ENCODE peak calls at places on chromosome 18, in six cellular contexts. I, O, C, Z, J and R are unnamed samples. For H3K36me3, the result is how much of the 10 kb centered on the place peaks cover.

GRCh38 chr18:26121476-26121875 is 12.2 kb upstream of the PSMA8 start:
- DNase-seq in J (no peak), Z (no peak), C (no peak), I (no peak), O (no peak), R (no peak)

GRCh38 chr18:54267688-54268087 is 1.6 kb upstream of the POLI start:
- DNase-seq in O (no peak), C (no peak), I (no peak), J (no peak), Z (no peak), R (no peak)

GRCh38 chr18:61984293-61984692 is 91.5 kb upstream of the RNF152 start:
- DNase-seq in C (no peak), O (no peak), I (no peak), Z (no peak), J (no peak), R (no peak)

GRCh38 chr18:3481696-3482210 is 31.8 kb downstream of the TGIF1 start:
- DNase-seq in O (no peak), J (no peak), Z (no peak), I (no peak), C (no peak), R (no peak)

GRCh38 chr18:79428287-79428686 is 32.6 kb downstream of the NFATC1 start:
- DNase-seq in C (no peak), O (no peak), Z (no peak), I (no peak), J (no peak), R (no peak)

GRCh38 chr18:76985156-76985950 is 147.2 kb downstream of the MBP start:
- DNase-seq in J (no peak), C (no peak), I (no peak), O (no peak), Z (no peak), R (no peak)

GRCh38 chr18:11387880-11388279 is 221.5 kb upstream of the SLC35G4 start:
- DNase-seq in J (no peak), O (no peak), Z (peak), I (no peak), C (no peak), R (no peak)

GRCh38 chr18:31428211-31428610 is 19.3 kb upstream of the DSG3 start:
- DNase-seq in J (no peak), I (no peak), O (no peak), C (no peak), Z (no peak), R (no peak)

DNA sequence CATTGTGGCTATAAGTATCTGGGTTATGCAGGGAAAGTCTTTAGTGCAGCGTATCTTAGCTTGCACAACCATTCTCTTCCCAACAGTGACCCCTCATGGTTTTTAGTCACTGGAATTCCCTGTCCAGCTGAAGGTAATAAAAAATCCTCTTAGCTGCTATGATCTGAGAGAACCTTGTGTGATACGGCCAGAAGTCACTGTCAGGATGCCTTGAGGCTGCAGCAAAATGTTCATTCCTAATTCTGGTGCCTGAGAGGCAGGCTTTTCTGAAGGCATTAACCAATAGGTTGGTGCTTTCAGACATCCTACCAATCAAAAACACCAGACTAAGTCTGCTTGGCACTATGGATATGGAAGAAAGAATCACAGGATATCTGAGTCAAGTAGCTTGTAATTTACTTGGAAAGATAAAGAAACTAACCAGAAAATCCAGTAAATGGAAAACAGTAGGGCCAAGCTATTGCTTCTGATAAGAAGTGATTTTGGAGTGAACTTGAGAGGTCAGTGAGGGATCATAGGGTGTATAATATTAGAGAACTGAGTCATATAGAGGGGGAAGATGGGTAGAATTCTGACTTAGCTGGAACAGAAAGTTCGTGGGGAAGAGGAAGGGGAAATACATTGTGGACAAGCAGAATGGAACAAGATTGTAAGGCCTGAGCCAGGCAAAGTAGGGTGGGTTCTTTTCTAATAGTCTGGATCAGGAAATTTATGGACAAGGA is 89.0 kb upstream of the SLC14A2 start:
- DNase-seq in Z (no peak), C (no peak), I (no peak), J (no peak), O (no peak), R (peak)
- TF ChIP-seq CTCF in Z (no peak), C (peak), I (peak), J (no peak), O (no peak), R (peak)

DNA sequence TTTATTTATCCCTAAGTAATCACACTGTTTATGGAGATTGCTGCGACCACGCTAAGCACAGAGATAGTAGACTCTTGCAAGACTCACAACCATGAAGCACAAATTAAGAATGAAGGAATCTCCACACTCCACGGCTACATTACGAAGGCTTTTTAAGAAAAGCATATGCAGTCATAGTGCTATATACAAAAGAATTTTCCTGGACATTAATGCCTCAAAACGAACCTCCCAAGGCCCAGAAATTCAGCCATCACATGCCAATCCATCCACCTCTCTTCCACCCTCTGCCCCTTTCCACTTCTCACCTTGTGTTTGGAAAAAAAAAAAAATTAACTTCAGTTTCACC is 186.7 kb downstream of the TCF4 start:
- DNase-seq in Z (no peak), O (no peak), C (no peak), I (no peak), J (no peak), R (no peak)
- H3K4me3 ChIP-seq in Z (peak), O (peak), C (peak), I (no peak), J (no peak), R (peak)

DNA sequence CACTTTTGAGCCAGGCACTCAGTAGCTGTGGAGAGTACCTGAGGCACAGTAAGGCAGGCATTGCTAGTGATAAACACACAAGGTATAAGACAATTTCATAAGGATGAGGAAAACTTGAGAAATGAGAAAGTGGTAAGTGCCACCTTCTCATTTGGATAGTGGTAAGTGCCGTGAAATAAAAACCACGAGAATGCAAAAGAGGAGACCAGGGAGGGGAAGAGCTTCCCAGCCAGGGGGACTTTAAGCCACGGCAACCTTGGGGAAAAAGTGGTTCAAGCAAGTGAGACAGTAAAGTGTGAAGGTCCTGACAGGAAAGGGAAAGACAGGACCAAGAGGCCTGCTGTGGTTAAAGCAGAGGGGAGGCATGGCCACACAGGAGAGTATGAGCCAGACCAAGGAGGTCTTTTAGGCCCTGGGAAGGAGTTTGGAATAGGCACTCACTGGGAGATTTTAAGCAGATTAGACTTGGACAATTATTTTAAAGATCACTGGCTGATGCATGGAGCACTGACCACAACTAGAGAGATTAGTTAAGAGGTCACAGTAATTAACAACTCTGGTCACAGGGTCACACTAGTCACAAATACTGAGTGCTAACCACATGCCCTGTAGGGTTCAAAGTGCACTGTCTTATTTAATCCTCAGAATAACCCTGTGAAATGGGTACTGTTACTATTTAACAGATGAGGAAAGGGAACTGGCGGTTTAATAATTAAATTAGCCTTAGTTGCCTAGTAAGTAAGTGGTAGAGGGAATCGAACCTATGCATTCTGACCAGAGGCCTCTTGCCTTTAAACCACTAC is 50.1 kb downstream of the THOC1 start:
- DNase-seq in C (no peak), O (no peak), I (no peak), Z (no peak), J (no peak), R (no peak)
- H3K36me3 ChIP-seq in C (half or more), O (under half), I (under half), Z (half or more), J (under half), R (under half)

GRCh38 chr18:63970803-63971191 is 916 bp downstream of the SERPINB8 start:
- DNase-seq in J (no peak), C (no peak), O (peak), Z (no peak), I (no peak), R (no peak)

GRCh38 chr18:63977040-63977439 is 7.2 kb downstream of the SERPINB8 start:
- DNase-seq in Z (no peak), O (no peak), J (no peak), I (no peak), C (no peak), R (no peak)

GRCh38 chr18:63971320-63972071 is 1.6 kb downstream of the SERPINB8 start:
- DNase-seq in C (no peak), Z (no peak), I (no peak), J (no peak), O (no peak), R (no peak)

GRCh38 chr18:63975632-63976031 is 5.8 kb downstream of the SERPINB8 start:
- DNase-seq in J (no peak), Z (no peak), O (no peak), I (no peak), C (no peak), R (no peak)

DNA sequence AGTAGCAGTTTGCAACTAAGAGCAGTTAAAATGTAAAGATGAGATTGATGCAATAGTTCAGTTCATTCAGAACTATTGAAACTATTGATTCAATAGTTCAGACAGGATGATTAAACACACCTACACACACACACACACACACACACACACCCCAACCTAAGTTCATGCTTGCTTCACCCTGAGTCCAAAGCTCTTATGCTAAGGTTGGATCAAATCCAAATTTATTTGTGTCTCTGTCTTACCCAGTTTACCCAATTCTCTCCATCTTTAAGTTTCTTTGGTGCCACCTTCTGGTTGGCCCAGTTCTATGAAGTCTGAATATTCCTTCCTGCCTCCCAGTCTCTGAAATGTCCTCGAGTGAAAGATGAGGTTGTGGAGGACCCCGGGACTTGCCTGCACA is 5.1 kb downstream of the SERPINB8 start:
- DNase-seq in Z (no peak), I (no peak), C (no peak), O (no peak), J (no peak), R (no peak)
- TF ChIP-seq CTCF in Z (no peak), I (peak), C (no peak), O (no peak), J (no peak), R (peak)

GRCh38 chr18:2410688-2411087 is 160.6 kb downstream of the METTL4 start:
- DNase-seq in Z (no peak), C (no peak), J (no peak), O (no peak), I (peak), R (no peak)
- H3K4me3 ChIP-seq in Z (no peak), C (no peak), J (no peak), O (no peak), I (no peak), R (no peak)